ENCODE peak calls at places on chromosomes 1 and 21, in four cellular contexts. Z is GM13977, J is cardiac muscle cell, D is transverse colon. L is an unnamed sample.

GRCh38 chr1:17207046-17207445 is 2.1 kb downstream of the PADI1 start:
- DNase-seq in Z (peak), D (peak), J (peak), L (peak)

GRCh38 chr1:152502496-152503180 is 8.0 kb upstream of the LCE5A start:
- DNase-seq in J (no peak), Z (no peak), D (no peak), L (no peak)

GRCh38 chr1:185570962-185571361 is 163.2 kb upstream of the HMCN1 start:
- DNase-seq in J (no peak), Z (no peak), D (peak), L (no peak)

GRCh38 chr1:39609618-39610331 is 29.7 kb downstream of the HEYL start:
- DNase-seq in Z (peak), D (peak), J (peak), L (peak)

GRCh38 chr1:3031401-3032221 is 10.3 kb downstream of the ACTRT2 start:
- DNase-seq in J (no peak), Z (no peak), D (no peak), L (peak)

GRCh38 chr1:27556435-27556780 is 47.5 kb downstream of the AHDC1 start:
- DNase-seq in Z (no peak), D (no peak), J (no peak), L (no peak)

GRCh38 chr1:7362947-7363346 is 408.1 kb upstream of the VAMP3 start:
- DNase-seq in J (no peak), D (no peak), Z (no peak), L (no peak)

GRCh38 chr1:166164995-166165660 is 1.7 kb downstream of the FAM78B start:
- DNase-seq in D (peak), J (peak), Z (peak), L (peak)

GRCh38 chr1:16017461-16018303 is at the start of gene HSPB7:
- DNase-seq in J (peak), D (peak), Z (no peak), L (no peak)

GRCh38 chr1:22259581-22260282 is 116.8 kb upstream of the WNT4 start:
- DNase-seq in D (peak), Z (no peak), J (no peak), L (no peak)

GRCh38 chr1:69994261-69994660 is 211.1 kb downstream of the LRRC40 start:
- DNase-seq in Z (no peak), J (no peak), D (no peak), L (no peak)

GRCh38 chr1:191608367-191608766 is 549.9 kb upstream of the RGS18 start:
- DNase-seq in Z (no peak), D (no peak), J (no peak), L (no peak)

GRCh38 chr1:208242829-208243521 is 1.2 kb downstream of the PLXNA2 start:
- DNase-seq in J (peak), D (peak), Z (no peak), L (no peak)

GRCh38 chr1:924619-925323 is 1.0 kb downstream of the SAMD11 start:
- DNase-seq in Z (no peak), D (peak), J (peak), L (no peak)

GRCh38 chr1:219676012-219676770 is 63.3 kb upstream of the ZC3H11B start:
- DNase-seq in D (no peak), Z (no peak), J (no peak), L (no peak)

GRCh38 chr1:199226163-199226562 is 587.3 kb downstream of the PTPRC start:
- DNase-seq in Z (peak), D (no peak), J (no peak), L (no peak)

GRCh38 chr1:183039985-183040447 is 16.8 kb downstream of the LAMC1 start:
- DNase-seq in Z (no peak), D (no peak), J (no peak), L (no peak)

GRCh38 chr21:37429356-37429755 is 62.8 kb downstream of the DYRK1A start:
- DNase-seq in Z (no peak), J (no peak), D (no peak), L (no peak)

GRCh38 chr1:112359961-112360767 is 35.9 kb upstream of the CTTNBP2NL start:
- DNase-seq in Z (no peak), J (no peak), D (peak), L (no peak)

GRCh38 chr1:234536756-234537155 is 57.8 kb upstream of the TARBP1 start:
- DNase-seq in Z (no peak), J (no peak), D (no peak), L (no peak)

GRCh38 chr1:71762514-71763255 is 519.7 kb downstream of the NEGR1 start:
- DNase-seq in J (no peak), D (no peak), Z (no peak), L (no peak)

GRCh38 chr21:41167348-41168342 is at the start of gene BACE2:
- DNase-seq in J (peak), Z (peak), D (peak), L (peak)

GRCh38 chr21:23951251-23951650 is 1656.0 kb downstream of the MRPL39 start:
- DNase-seq in Z (no peak), D (no peak), J (no peak), L (no peak)

GRCh38 chr1:65265296-65266271 is 43.8 kb upstream of the DNAJC6 start:
- DNase-seq in D (peak), Z (peak), J (peak), L (no peak)

GRCh38 chr1:15869413-15869812 is 21.9 kb downstream of the SPEN start:
- DNase-seq in Z (no peak), D (no peak), J (no peak), L (no peak)

GRCh38 chr1:156836892-156837291 is 20.2 kb upstream of the SH2D2A start:
- DNase-seq in D (no peak), Z (peak), J (no peak), L (no peak)

GRCh38 chr1:151639466-151639865 is 27.6 kb downstream of the SNX27 start:
- DNase-seq in D (no peak), J (no peak), Z (no peak), L (no peak)

GRCh38 chr1:103108525-103109150 is 316 bp upstream of the COL11A1 start:
- DNase-seq in J (peak), D (no peak), Z (no peak), L (no peak)

GRCh38 chr1:241972703-241973375 is 15.3 kb downstream of the BECN2 start:
- DNase-seq in J (peak), D (no peak), Z (no peak), L (no peak)

GRCh38 chr1:177812650-177813049 is 157.2 kb downstream of the SEC16B start:
- DNase-seq in J (no peak), Z (no peak), D (no peak), L (no peak)

GRCh38 chr1:93638981-93639380 is 42.7 kb downstream of the BCAR3 start:
- DNase-seq in D (no peak), J (no peak), Z (no peak), L (no peak)

GRCh38 chr21:38804617-38805281 is 980 bp upstream of the ETS2 start:
- DNase-seq in J (peak), Z (peak), D (peak), L (no peak)

DNA sequence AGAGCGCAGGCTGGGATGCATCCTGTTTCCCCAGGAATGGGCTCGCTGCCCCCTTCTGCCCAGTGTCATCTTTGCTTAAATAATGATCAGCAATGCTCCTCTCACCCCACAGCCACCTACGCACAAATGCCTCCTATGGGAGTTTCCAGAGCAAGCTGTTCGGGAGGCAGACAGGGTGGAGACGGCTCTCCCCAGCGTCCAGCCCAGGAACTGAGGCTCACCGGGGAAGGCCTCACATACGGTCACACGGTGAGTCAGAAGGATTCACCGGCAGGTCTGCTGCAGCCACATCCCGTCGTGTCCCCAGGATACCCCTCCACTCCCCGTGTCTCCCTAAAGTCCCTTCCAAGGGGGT is 40.3 kb upstream of the RUNX3 start:
- DNase-seq in D (no peak), J (peak), Z (no peak), L (no peak)
- TF ChIP-seq CTCF in D (no peak), J (peak), Z (no peak), L (no peak)

DNA sequence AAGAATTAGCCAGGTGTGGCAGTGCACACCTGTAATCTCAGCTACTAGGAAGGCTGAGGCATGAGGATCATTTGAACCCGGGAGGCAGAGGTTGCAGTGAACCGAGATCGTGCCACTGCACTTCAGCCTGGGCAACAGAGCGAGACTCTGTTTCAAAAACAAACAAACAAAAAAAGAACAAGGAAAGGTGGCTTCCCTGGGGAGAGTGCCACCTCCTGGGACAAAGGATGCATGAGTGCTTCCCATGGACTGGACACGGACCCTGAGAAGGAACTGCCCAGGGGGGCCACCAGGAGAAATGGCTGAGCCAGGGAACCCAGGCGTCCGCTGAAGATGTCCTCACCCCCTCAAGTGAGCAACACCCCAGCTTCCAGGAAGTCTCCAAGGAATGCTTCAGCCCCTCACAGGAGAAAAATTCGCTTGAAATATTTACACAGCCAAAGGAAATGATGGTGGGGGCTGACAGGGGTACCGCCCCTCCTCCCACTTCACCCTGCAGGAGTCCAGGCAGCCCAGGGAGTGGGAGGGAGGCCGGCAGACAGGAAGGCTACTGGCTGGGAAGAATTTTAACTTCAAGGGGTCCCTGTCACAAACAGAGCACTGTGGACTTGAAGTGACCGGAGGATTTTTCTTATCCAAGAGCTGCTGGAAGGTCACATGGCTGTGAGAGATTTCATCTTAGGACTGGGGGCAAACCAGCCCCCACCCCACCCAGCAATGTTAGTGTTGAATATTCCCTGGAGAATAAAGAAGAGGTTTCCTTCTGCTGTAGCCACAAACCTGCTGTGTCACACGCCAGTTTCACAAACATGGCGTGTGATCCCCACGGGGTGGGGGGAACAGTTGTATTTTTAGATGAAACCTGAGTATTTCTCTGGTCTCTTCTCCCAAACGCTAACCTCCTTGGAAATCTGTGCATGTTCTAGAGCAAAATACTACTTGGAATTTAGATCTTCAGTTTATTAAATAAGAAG is 90.8 kb upstream of the SLC25A33 start:
- DNase-seq in D (no peak), J (no peak), Z (no peak), L (no peak)
- TF ChIP-seq CTCF in D (peak), J (no peak), Z (no peak), L (no peak)

GRCh38 chr1:20645414-20645813 is 12.2 kb downstream of the PINK1 start:
- DNase-seq in Z (no peak), J (no peak), D (no peak), L (no peak)
- TF ChIP-seq CTCF in Z (no peak), J (no peak), D (no peak), L (no peak)

GRCh38 chr1:44924835-44925464 is 61.4 kb downstream of the EIF2B3 start:
- DNase-seq in J (no peak), Z (no peak), D (no peak), L (no peak)
- TF ChIP-seq CTCF in J (peak), Z (peak), D (no peak), L (no peak)

DNA sequence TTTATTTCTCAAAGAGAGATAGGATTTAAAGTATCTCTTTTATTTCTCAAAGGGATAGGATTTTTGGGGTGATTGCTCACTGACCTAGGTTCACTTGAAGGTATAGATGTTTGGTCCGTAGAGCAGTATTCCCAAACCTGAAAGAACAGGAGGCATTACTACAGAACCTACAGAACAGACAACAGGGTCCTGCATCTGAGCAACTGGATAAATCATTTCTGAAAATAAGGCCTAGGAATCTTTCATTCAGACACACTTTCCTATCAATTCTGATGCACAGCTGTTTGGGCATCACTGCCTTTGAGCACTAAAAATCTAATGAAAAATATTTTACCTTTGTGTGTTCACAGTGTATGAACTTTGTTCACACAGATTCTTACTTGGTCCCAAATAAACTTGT is 17.2 kb upstream of the CLIC6 start:
- DNase-seq in J (no peak), D (no peak), Z (no peak), L (no peak)
- TF ChIP-seq CTCF in J (no peak), D (no peak), Z (no peak), L (no peak)

GRCh38 chr1:229434005-229434640 is at the start of gene ACTA1:
- DNase-seq in Z (no peak), D (no peak), J (peak), L (no peak)
- TF ChIP-seq CTCF in Z (no peak), D (no peak), J (no peak), L (no peak)

L was measured in activated B cell treated with CpG ODN at 0.5 μM for 24 hours.